ENCODE peak calls at places on chromosomes 5 and 9, in four cellular contexts. One of them, this sample, is unnamed.

GRCh38 chr9:114409103-114409780 is 21.5 kb upstream of the AKNA start:
- DNase-seq in H9: no peak
- DNase-seq in mesenchymal stem cell: peak; percentile 87
- DNase-seq in neuronal stem cell: no peak
- DNase-seq in this sample: no peak

GRCh38 chr9:1460143-1460769 is 410.1 kb downstream of the DMRT2 start:
- DNase-seq in H9: no peak
- DNase-seq in mesenchymal stem cell: no peak
- DNase-seq in neuronal stem cell: no peak
- DNase-seq in this sample: peak; percentile 10

GRCh38 chr5:81751836-81752643 is 1.1 kb upstream of the SSBP2 start:
- DNase-seq in H9: peak; percentile 52
- DNase-seq in mesenchymal stem cell: no peak
- DNase-seq in neuronal stem cell: peak; percentile 57
- DNase-seq in this sample: no peak

GRCh38 chr9:5870691-5871090 is 20.0 kb upstream of the MLANA start:
- DNase-seq in H9: no peak
- DNase-seq in mesenchymal stem cell: no peak
- DNase-seq in neuronal stem cell: no peak
- DNase-seq in this sample: no peak

GRCh38 chr5:59608745-59609144 is 284.8 kb downstream of the PDE4D start:
- DNase-seq in H9: no peak
- DNase-seq in mesenchymal stem cell: peak; percentile 62
- DNase-seq in neuronal stem cell: no peak
- DNase-seq in this sample: no peak

GRCh38 chr9:127489471-127490115 is 38.3 kb downstream of the LRSAM1 start:
- DNase-seq in H9: peak; percentile 91
- DNase-seq in mesenchymal stem cell: peak; percentile 35
- DNase-seq in neuronal stem cell: peak; percentile 39
- DNase-seq in this sample: no peak

GRCh38 chr5:146993876-146994530 is 115.4 kb upstream of the PPP2R2B start:
- DNase-seq in H9: no peak
- DNase-seq in mesenchymal stem cell: no peak
- DNase-seq in neuronal stem cell: no peak
- DNase-seq in this sample: no peak

GRCh38 chr9:72983056-72983455 is 30.2 kb upstream of the ALDH1A1 start:
- DNase-seq in H9: no peak
- DNase-seq in mesenchymal stem cell: no peak
- DNase-seq in neuronal stem cell: no peak
- DNase-seq in this sample: no peak

GRCh38 chr5:6266671-6267197 is 111.6 kb downstream of the MED10 start:
- DNase-seq in H9: no peak
- DNase-seq in mesenchymal stem cell: no peak
- DNase-seq in neuronal stem cell: no peak
- DNase-seq in this sample: no peak

GRCh38 chr9:75488082-75488713 is 399.9 kb downstream of the OSTF1 start:
- DNase-seq in H9: no peak
- DNase-seq in mesenchymal stem cell: no peak
- DNase-seq in neuronal stem cell: no peak
- DNase-seq in this sample: no peak

GRCh38 chr9:27338527-27338903 is 41.6 kb upstream of the EQTN start:
- DNase-seq in H9: no peak
- DNase-seq in mesenchymal stem cell: no peak
- DNase-seq in neuronal stem cell: no peak
- DNase-seq in this sample: no peak
- H2BK12ac ChIP-seq in H9: no peak overlapping the region
- H2BK12ac ChIP-seq in mesenchymal stem cell: no peak overlapping the region
- H2BK12ac ChIP-seq in neuronal stem cell: no peak overlapping the region
- H2BK12ac ChIP-seq in this sample: peak overlapping the region; percentile 38

DNA sequence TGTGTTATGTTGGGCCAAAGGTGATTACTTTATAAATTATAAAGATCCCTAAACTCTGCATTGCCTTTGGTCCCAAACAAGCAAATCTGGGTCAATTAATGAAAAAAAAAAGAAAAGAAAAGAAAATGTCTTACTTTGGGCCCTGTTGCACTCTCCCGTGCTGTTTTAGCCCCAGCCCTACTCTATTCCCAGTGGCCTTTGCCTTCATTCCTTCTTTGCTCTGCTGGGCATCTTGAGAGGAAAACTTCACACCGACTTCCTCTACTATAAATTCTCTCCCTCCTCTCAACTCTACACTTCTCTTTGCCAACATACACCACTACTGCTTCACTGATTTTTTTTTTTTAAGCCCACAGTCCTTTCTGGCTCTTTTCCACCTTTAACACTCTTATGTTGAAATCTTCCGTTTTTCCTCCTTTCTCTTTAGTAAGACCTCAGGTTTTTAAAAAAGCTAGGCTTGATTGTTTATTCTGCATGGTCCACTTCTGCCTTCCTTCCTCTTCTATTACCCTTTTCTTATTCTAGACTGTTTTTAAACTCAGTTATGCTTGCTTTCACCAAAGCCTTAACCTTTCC is 4.5 kb upstream of the MSMP start:
- DNase-seq in H9: no peak
- DNase-seq in mesenchymal stem cell: no peak
- DNase-seq in neuronal stem cell: no peak
- DNase-seq in this sample: no peak
- H4K8ac ChIP-seq in H9: no peak overlapping the region
- H4K8ac ChIP-seq in mesenchymal stem cell: no peak overlapping the region
- H4K8ac ChIP-seq in neuronal stem cell: no peak overlapping the region
- H4K8ac ChIP-seq in this sample: no peak overlapping the region

GRCh38 chr5:115735108-115735998 is 81.1 kb downstream of the CDO1 start:
- DNase-seq in H9: no peak
- DNase-seq in mesenchymal stem cell: no peak
- DNase-seq in neuronal stem cell: peak; percentile 8
- DNase-seq in this sample: no peak
- H3K18ac ChIP-seq in H9: no peak overlapping the region
- H3K18ac ChIP-seq in mesenchymal stem cell: no peak overlapping the region
- H3K18ac ChIP-seq in neuronal stem cell: no peak overlapping the region
- H3K18ac ChIP-seq in this sample: no peak overlapping the region

GRCh38 chr9:37914701-37915358 is 10.9 kb upstream of the SLC25A51 start:
- DNase-seq in H9: no peak
- DNase-seq in mesenchymal stem cell: no peak
- DNase-seq in neuronal stem cell: no peak
- DNase-seq in this sample: no peak
- H2BK12ac ChIP-seq in H9: no peak overlapping the region
- H2BK12ac ChIP-seq in mesenchymal stem cell: no peak overlapping the region
- H2BK12ac ChIP-seq in neuronal stem cell: peak overlapping the region; percentile 67
- H2BK12ac ChIP-seq in this sample: no peak overlapping the region

GRCh38 chr9:131707677-131708612 is 31.9 kb downstream of the RAPGEF1 start:
- DNase-seq in H9: no peak
- DNase-seq in mesenchymal stem cell: peak; percentile 57
- DNase-seq in neuronal stem cell: no peak
- DNase-seq in this sample: peak; percentile 55
- H4K8ac ChIP-seq in H9: no peak overlapping the region
- H4K8ac ChIP-seq in mesenchymal stem cell: peak overlapping the region; percentile 36
- H4K8ac ChIP-seq in neuronal stem cell: no peak overlapping the region
- H4K8ac ChIP-seq in this sample: peak overlapping the region; percentile 64

DNA sequence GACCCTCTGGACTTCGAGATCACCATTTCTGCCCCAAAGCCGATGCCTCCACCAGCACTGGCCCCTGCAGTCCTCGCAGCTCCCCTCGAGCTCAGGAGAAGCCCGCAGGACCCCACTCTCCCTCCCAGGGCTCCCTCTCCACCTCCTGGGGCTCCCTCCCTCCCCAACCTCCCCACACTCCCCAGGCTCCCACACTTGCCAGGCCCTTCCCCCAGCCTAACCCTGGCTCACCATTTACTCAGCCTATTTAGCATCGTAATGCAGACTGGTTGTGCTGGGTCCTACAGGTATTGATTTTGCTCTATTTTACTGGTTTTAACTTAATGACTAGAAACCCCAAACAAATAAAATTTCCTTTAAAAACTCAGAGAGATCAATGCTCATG is 23.7 kb upstream of the TMEM250 start:
- DNase-seq in H9: no peak
- DNase-seq in mesenchymal stem cell: no peak
- DNase-seq in neuronal stem cell: no peak
- DNase-seq in this sample: no peak
- H3K18ac ChIP-seq in H9: no peak overlapping the region
- H3K18ac ChIP-seq in mesenchymal stem cell: no peak overlapping the region
- H3K18ac ChIP-seq in neuronal stem cell: no peak overlapping the region
- H3K18ac ChIP-seq in this sample: no peak overlapping the region